ENCODE peak calls at places on chromosomes 13 and 19, in four cellular contexts. One of them, this sample, is unnamed. For H3K4me1, the result is how much of the 10 kb centered on the place peaks cover.

GRCh38 chr19:37470216-37470615 is 1.1 kb downstream of the ZNF570 start:
- DNase-seq in HepG2: no peak
- DNase-seq in H1: no peak
- DNase-seq in GM12878: no peak
- DNase-seq in this sample: no peak

GRCh38 chr19:33231511-33231910 is 5.9 kb upstream of the SLC7A10 start:
- DNase-seq in HepG2: no peak
- DNase-seq in H1: no peak
- DNase-seq in GM12878: no peak
- DNase-seq in this sample: no peak

GRCh38 chr13:39047560-39047959 is 9.3 kb downstream of the NHLRC3 start:
- DNase-seq in H1: peak
- DNase-seq in GM12878: no peak
- DNase-seq in HepG2: no peak
- DNase-seq in this sample: no peak

GRCh38 chr19:34475026-34475974 is 6.3 kb upstream of the WTIP start:
- DNase-seq in GM12878: no peak
- DNase-seq in HepG2: no peak
- DNase-seq in H1: no peak
- DNase-seq in this sample: no peak

GRCh38 chr13:113740661-113741060 is 18.4 kb upstream of the TMEM255B start:
- DNase-seq in HepG2: no peak
- DNase-seq in H1: no peak
- DNase-seq in GM12878: no peak
- DNase-seq in this sample: no peak

GRCh38 chr13:74203576-74203975 is 69.4 kb upstream of the KLF12 start:
- DNase-seq in HepG2: no peak
- DNase-seq in GM12878: no peak
- DNase-seq in H1: no peak
- DNase-seq in this sample: no peak

GRCh38 chr13:98998831-98999634 is 21.2 kb upstream of the DOCK9 start:
- DNase-seq in GM12878: peak
- DNase-seq in H1: no peak
- DNase-seq in HepG2: no peak
- DNase-seq in this sample: no peak

GRCh38 chr19:45973564-45974338 is at the start of gene NOVA2:
- DNase-seq in H1: peak
- DNase-seq in HepG2: no peak
- DNase-seq in GM12878: peak
- DNase-seq in this sample: peak

GRCh38 chr19:44939668-44940067 is 2.4 kb upstream of the APOC4 start:
- DNase-seq in H1: no peak
- DNase-seq in GM12878: no peak
- DNase-seq in HepG2: peak
- DNase-seq in this sample: no peak

GRCh38 chr13:42215578-42216421 is 56.2 kb upstream of the AKAP11 start:
- DNase-seq in H1: no peak
- DNase-seq in HepG2: peak
- DNase-seq in GM12878: peak
- DNase-seq in this sample: peak

GRCh38 chr13:31896427-31896826 is 135.1 kb upstream of the FRY start:
- DNase-seq in GM12878: no peak
- DNase-seq in HepG2: no peak
- DNase-seq in H1: no peak
- DNase-seq in this sample: no peak

DNA sequence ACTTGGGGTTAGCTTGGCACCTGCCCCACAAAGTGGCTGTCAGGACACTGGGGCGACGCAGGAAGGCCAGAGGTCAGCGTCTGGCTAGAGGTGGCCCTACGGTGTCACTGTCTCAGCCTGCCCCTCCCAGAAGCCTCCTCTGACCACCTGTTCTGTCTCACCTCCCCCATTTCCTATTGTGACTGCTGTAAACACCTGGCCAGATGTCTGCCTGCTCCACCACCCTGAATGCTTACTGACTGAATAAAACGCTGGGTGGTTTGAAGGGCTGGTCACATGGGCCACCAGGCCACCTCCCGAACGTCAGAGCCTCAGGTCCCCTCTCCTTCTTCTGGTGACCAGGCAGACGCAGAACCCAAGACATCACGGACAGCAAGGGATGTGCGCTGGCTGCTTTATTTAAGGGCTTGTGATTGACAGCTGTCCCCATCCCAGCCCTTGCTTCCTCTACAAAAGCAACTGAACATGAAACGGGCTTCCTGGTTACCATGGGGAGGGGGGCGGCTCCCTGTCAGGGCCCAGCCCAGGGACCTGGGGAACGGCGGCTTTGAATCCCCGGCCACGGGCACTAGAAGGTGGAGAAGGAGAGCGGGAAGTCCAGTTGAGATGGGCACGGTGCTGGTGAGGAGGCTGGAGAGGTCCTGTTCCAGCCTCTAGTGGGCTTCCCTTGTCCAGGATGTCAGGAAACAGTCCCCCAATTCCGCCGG is 6.2 kb downstream of the ELOF1 start:
- DNase-seq in H1: no peak
- DNase-seq in GM12878: no peak
- DNase-seq in HepG2: no peak
- DNase-seq in this sample: no peak
- H3K4me1 ChIP-seq in H1: under half
- H3K4me1 ChIP-seq in GM12878: under half
- H3K4me1 ChIP-seq in HepG2: under half
- H3K4me1 ChIP-seq in this sample: under half

GRCh38 chr13:59229861-59230260 is 933.9 kb downstream of the DIAPH3 start:
- DNase-seq in GM12878: no peak
- DNase-seq in HepG2: no peak
- DNase-seq in H1: no peak
- DNase-seq in this sample: no peak
- H3K4me3 ChIP-seq in GM12878: no peak
- H3K4me3 ChIP-seq in HepG2: no peak
- H3K4me3 ChIP-seq in H1: no peak
- H3K4me3 ChIP-seq in this sample: no peak

GRCh38 chr13:30034448-30034795 is 184.0 kb upstream of the UBL3 start:
- DNase-seq in HepG2: no peak
- DNase-seq in GM12878: no peak
- DNase-seq in H1: no peak
- DNase-seq in this sample: no peak
- TF ChIP-seq SUZ12 in HepG2: no peak
- TF ChIP-seq SUZ12 in GM12878: no peak
- TF ChIP-seq SUZ12 in H1: no peak
- TF ChIP-seq SUZ12 in this sample: no peak

GRCh38 chr19:49411681-49412321 is 11.4 kb downstream of the PTH2 start:
- DNase-seq in HepG2: no peak
- DNase-seq in H1: no peak
- DNase-seq in GM12878: no peak
- DNase-seq in this sample: no peak

GRCh38 chr19:49415102-49415809 is 8.0 kb downstream of the PTH2 start:
- DNase-seq in GM12878: peak
- DNase-seq in HepG2: no peak
- DNase-seq in H1: no peak
- DNase-seq in this sample: no peak

GRCh38 chr19:49415810-49416200 is 7.4 kb downstream of the PTH2 start:
- DNase-seq in HepG2: no peak
- DNase-seq in GM12878: no peak
- DNase-seq in H1: no peak
- DNase-seq in this sample: no peak

GRCh38 chr19:49413348-49413747 is 9.9 kb downstream of the PTH2 start:
- DNase-seq in HepG2: no peak
- DNase-seq in H1: no peak
- DNase-seq in GM12878: no peak
- DNase-seq in this sample: no peak

DNA sequence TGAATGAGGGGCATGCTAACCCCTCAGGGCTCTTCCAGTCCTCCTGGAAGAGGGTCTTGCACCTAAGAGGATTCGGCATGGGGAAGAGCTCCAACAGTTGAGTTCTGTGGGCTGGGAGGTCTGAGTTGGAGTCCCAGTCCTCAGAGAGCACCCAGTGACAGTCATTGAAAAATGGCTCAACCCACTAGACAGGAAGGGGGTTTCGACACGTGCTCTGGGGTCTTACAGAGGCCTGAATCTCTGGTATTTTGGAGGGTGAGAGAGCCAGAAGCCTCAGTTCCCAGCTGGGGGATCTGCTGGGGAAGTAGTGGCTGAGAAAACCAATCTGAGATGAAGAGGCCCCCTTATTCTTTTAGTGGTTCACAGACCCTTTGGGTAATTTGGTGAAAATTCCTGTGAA is 9.0 kb downstream of the PTH2 start:
- DNase-seq in H1: no peak
- DNase-seq in HepG2: no peak
- DNase-seq in GM12878: no peak
- DNase-seq in this sample: no peak
- H3K4me1 ChIP-seq in H1: under half
- H3K4me1 ChIP-seq in HepG2: under half
- H3K4me1 ChIP-seq in GM12878: under half
- H3K4me1 ChIP-seq in this sample: under half

DNA sequence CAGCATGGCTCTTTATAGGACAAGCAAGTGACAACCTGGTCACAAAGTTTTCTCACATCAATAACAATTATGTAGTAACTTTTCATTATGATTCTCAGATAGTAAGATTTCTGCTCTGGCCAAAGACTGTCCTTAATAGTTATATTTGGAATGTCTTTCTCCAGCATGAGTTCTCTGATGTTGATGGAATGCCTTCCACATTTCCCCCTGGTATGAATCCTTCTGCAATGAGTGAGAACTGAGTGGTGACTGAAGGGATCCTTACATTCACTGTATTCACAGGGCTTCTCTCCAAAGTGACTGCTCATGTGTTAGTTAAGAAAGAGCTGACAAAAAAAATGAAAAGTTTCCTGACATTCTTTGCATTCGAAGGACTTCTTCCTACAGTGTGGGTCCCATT is 13.2 kb downstream of the ZNF550 start:
- DNase-seq in HepG2: no peak
- DNase-seq in GM12878: no peak
- DNase-seq in H1: no peak
- DNase-seq in this sample: no peak
- H3K4me3 ChIP-seq in HepG2: no peak
- H3K4me3 ChIP-seq in GM12878: no peak
- H3K4me3 ChIP-seq in H1: no peak
- H3K4me3 ChIP-seq in this sample: no peak

This sample was measured in NT2/D1.